ENCODE peak calls at places on chromosomes 5 and 9, in seven cellular contexts. W is Calu3, B is A549, H is endothelial cell of umbilical vein, Y is heart left ventricle, M is HL-60, C is Peyer's patch. J is an unnamed sample.

GRCh38 chr5:170631471-170632195 is 127.8 kb downstream of the KCNIP1 start:
- DNase-seq in Y (peak; percentile 29), B (peak; percentile 68), W (peak; percentile 64), C (no peak), H (no peak), M (no peak), J (peak; percentile 48)

GRCh38 chr9:69771775-69772418 is 12.1 kb upstream of the PTAR1 start:
- DNase-seq in B (no peak), C (no peak), H (no peak), M (no peak), W (no peak), Y (no peak), J (no peak)

GRCh38 chr5:177372910-177373309 is 11.3 kb upstream of the SLC34A1 start:
- DNase-seq in M (no peak), W (no peak), H (no peak), B (no peak), C (no peak), Y (no peak), J (no peak)

GRCh38 chr9:130561056-130561455 is 18.3 kb upstream of the FUBP3 start:
- DNase-seq in Y (no peak), H (no peak), C (no peak), B (no peak), W (no peak), M (no peak), J (no peak)

GRCh38 chr9:33076031-33076359 is 479 bp downstream of the SMU1 start:
- DNase-seq in C (no peak), W (no peak), B (no peak), M (no peak), H (no peak), Y (no peak), J (no peak)

GRCh38 chr5:159660401-159660800 is 255.9 kb upstream of the ADRA1B start:
- DNase-seq in C (no peak), Y (no peak), W (no peak), H (no peak), M (no peak), B (peak; percentile 31), J (no peak)

GRCh38 chr5:138990986-138991645 is 116.0 kb upstream of the LRRTM2 start:
- DNase-seq in Y (no peak), B (no peak), M (no peak), H (no peak), C (no peak), W (no peak), J (no peak)

GRCh38 chr9:7216004-7216821 is 458.4 kb downstream of the KDM4C start:
- DNase-seq in C (no peak), H (no peak), W (peak; percentile 53), Y (no peak), B (peak; percentile 36), M (peak; percentile 16), J (no peak)

GRCh38 chr5:83179966-83180365 is 102.6 kb downstream of the XRCC4 start:
- DNase-seq in M (no peak), W (no peak), C (no peak), Y (no peak), B (no peak), H (no peak), J (no peak)

GRCh38 chr5:178078197-178078995 is 34.9 kb upstream of the N4BP3 start:
- DNase-seq in H (no peak), W (peak; percentile 77), Y (no peak), C (no peak), M (no peak), B (no peak), J (no peak)

GRCh38 chr9:10447036-10447435 is 165.8 kb downstream of the PTPRD start:
- DNase-seq in Y (no peak), C (no peak), H (no peak), W (no peak), B (no peak), M (no peak), J (no peak)

GRCh38 chr9:129131300-129132145 is 20.3 kb downstream of the PTPA start:
- DNase-seq in M (peak; percentile 30), B (peak; percentile 72), H (peak; percentile 65), W (peak; percentile 81), C (peak; percentile 76), Y (peak; percentile 75), J (peak; percentile 88)

GRCh38 chr5:139104577-139105271 is 93.4 kb downstream of the SIL1 start:
- DNase-seq in H (no peak), B (no peak), M (no peak), C (no peak), Y (peak; percentile 64), W (no peak), J (no peak)

GRCh38 chr5:174729075-174729680 is 4.8 kb downstream of the MSX2 start:
- DNase-seq in M (no peak), W (no peak), Y (no peak), H (no peak), B (no peak), C (no peak), J (no peak)

GRCh38 chr5:2780421-2781171 is 29.1 kb upstream of the IRX2 start:
- DNase-seq in B (no peak), H (no peak), C (no peak), M (no peak), Y (no peak), W (no peak), J (no peak)

GRCh38 chr5:178296066-178296465 is 63.5 kb upstream of the PHYKPL start:
- DNase-seq in Y (peak; percentile 39), M (no peak), B (no peak), C (no peak), H (no peak), W (no peak), J (no peak)

DNA sequence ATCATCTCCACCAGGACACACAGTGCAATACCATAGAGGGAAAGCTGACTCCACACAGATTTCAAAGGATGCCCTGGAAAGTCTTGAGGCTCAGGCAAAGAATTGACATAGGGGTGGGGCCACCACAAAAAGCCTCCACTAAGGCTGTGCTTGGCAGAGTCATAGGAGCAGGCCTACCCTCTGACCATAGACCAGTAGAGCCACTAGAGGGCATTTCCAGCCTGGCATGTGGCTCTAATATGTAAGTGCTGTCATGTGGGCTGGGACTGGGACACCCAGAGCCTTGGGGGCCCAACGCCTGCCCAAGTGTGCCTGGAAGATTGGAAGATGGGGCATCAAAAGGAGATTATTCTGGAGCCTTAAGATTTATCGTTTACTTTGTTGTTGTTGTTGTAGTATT is 726.0 kb downstream of the DNAH5 start:
- DNase-seq in W (no peak), H (peak; percentile 19), C (no peak), M (no peak), Y (no peak), B (peak; percentile 14), J (no peak)
- TF ChIP-seq CTCF in W (no peak), H (peak; percentile 55), C (no peak), M (no peak), Y (no peak), B (no peak), J (peak; percentile 16)

GRCh38 chr5:146049704-146050026 is 55.7 kb downstream of the PLAC8L1 start:
- DNase-seq in B (no peak), H (no peak), C (no peak), M (no peak), Y (no peak), W (no peak), J (no peak)
- TF ChIP-seq CTCF in B (peak; percentile 3), H (no peak), C (no peak), M (no peak), Y (no peak), W (no peak), J (no peak)

DNA sequence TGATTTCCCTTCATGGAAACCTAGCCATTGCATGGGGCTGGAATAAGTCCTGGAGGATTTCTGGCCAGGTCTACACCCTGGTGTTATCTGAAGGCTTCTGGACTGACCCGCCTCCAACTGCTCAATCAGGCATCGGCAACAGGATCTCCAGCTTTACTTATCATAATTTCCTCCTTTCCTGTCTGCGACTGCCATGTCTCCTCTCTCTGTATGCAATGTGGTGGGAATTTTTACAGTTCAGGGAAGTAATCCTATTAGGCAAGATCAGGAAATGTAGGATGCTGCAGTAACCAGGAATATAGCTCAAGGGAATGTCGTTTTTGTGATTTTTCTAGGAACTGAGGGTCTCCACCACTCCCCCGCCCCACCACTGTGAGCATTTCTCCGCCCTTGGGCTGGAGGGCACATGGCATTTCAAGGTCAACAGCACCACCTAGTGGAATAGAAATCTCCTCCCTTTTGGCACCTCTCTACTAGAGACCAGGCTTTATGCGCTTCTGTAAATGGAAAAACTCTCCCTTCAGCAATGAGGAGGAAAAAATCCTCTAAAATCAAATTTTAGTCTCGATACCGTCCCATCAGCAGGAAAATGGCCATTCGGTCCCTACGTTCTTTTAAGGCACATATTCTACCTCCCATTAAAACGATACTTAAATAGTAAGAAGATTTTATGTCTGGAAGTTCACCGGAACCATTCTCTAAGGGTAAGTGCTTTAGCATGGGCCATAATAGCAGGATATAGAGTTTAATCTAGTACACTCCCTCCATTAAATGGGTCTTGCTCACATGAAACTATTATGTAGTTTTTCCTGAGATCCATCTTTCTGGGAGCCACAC is 93.0 kb downstream of the YTHDC2 start:
- DNase-seq in W (peak; percentile 68), B (peak; percentile 48), C (no peak), M (no peak), Y (peak; percentile 30), H (peak; percentile 82), J (peak; percentile 38)
- TF ChIP-seq CTCF in W (peak; percentile 84), B (peak; percentile 81), C (peak; percentile 6), M (peak; percentile 3), Y (peak; percentile 76), H (peak; percentile 65), J (peak; percentile 83)

GRCh38 chr5:131511934-131512333 is 123.1 kb downstream of the RAPGEF6 start:
- DNase-seq in H (no peak), Y (no peak), W (no peak), B (no peak), C (no peak), M (no peak), J (no peak)

GRCh38 chr5:131515348-131515747 is 119.7 kb downstream of the RAPGEF6 start:
- DNase-seq in M (no peak), B (no peak), C (no peak), W (no peak), H (no peak), Y (no peak), J (no peak)

GRCh38 chr5:131509811-131510210 is 125.2 kb downstream of the RAPGEF6 start:
- DNase-seq in C (no peak), Y (no peak), W (no peak), B (no peak), M (no peak), H (no peak), J (no peak)

GRCh38 chr5:131513780-131514179 is 121.2 kb downstream of the RAPGEF6 start:
- DNase-seq in H (no peak), W (no peak), B (no peak), C (no peak), M (no peak), Y (no peak), J (no peak)

DNA sequence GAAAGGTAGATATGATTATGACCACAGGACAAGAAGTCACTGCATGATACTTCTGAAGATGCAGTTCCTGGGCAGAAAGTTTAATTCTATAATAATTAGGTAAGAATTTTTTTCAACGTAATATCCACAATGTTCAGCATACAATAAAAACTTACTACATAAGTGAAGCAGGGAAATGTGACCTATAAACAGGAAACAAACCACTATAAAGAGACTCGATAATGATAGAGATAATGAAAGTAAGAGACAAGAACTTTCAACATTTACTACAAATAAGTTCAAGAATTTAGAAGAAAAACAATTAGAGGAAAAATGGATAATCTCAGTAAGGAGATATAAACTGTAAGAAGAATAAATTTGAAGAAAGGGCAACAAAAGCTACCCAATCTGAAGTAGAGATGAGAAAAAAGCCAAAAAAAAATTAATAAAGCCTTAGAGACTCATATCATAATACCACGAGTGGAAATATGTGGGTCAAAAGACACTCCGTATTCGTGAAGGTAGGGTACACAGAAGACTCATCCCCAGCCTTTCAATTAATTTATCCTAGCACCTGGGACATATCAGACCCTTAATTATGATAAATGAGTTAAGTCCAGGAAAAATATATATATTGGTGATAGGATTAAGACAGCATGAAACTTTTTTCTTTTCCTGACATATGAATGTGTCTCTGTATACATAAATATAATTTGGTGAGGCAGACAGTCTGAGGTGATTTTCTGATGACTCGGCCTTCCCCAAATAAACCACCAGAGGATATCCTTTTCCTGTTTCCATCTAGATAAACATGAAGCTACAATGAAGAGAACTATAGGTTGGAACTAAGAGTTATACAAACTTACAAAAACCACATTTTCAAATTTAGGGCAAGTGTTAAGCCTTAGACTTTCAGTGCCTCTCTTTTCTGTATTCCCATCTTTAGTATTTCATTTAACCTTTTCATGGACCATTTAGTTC is 120.4 kb downstream of the RAPGEF6 start:
- DNase-seq in W (no peak), H (peak; percentile 85), C (no peak), M (no peak), Y (no peak), B (no peak), J (no peak)
- TF ChIP-seq CTCF in W (no peak), H (no peak), C (no peak), M (no peak), Y (no peak), B (no peak), J (no peak)

J was measured in neural crest cell.